ENCODE peak calls at places on chromosome 12, in nine cellular contexts. K is iPS-NIHi11; M is CD8-positive, alpha-beta T cell; B is fibroblast of the aortic adventitia; S is smooth muscle cell of the brain vasculature; O is fibroblast of lung; H is H4; F is endothelial cell; D is NCI-H2081. X is an unnamed sample.

GRCh38 chr12:14167005-14167628 is 185.7 kb upstream of the GRIN2B start:
- DNase-seq in K (peak; percentile 81), M (peak; percentile 50), B (peak; percentile 63), S (peak; percentile 28), O (peak; percentile 61), H (peak; percentile 39), F (peak; percentile 64), D (peak; percentile 33), X (peak; percentile 42)

GRCh38 chr12:59093090-59093489 is 172.8 kb upstream of the LRIG3 start:
- DNase-seq in K (no peak), M (no peak), B (no peak), S (no peak), O (peak; percentile 58), H (no peak), F (no peak), D (no peak), X (no peak)

GRCh38 chr12:59149995-59150642 is 229.8 kb upstream of the LRIG3 start:
- DNase-seq in K (peak; percentile 71), M (no peak), B (peak; percentile 88), S (no peak), O (peak; percentile 90), H (peak; percentile 91), F (peak; percentile 10), D (peak; percentile 89), X (no peak)

GRCh38 chr12:57729321-57729844 is 9.2 kb downstream of the AGAP2 start:
- DNase-seq in K (no peak), M (no peak), B (no peak), S (no peak), O (no peak), H (no peak), F (no peak), D (no peak), X (no peak)

GRCh38 chr12:9064815-9065606 is 50.7 kb downstream of the A2M start:
- DNase-seq in K (peak; percentile 91), M (no peak), B (peak; percentile 24), S (no peak), O (peak; percentile 55), H (no peak), F (peak; percentile 33), D (peak; percentile 43), X (peak; percentile 54)

GRCh38 chr12:64616221-64616620 is 5.9 kb downstream of the RASSF3 start:
- DNase-seq in K (no peak), M (peak; percentile 29), B (peak; percentile 82), S (no peak), O (no peak), H (no peak), F (no peak), D (no peak), X (no peak)

GRCh38 chr12:132423251-132424117 is 66.5 kb upstream of the FBRSL1 start:
- DNase-seq in K (no peak), M (no peak), B (no peak), S (no peak), O (no peak), H (no peak), F (no peak), D (no peak), X (no peak)

GRCh38 chr12:6554990-6555691 is 701 bp downstream of the IFFO1 start:
- DNase-seq in K (no peak), M (no peak), B (no peak), S (no peak), O (no peak), H (no peak), F (no peak), D (no peak), X (no peak)

GRCh38 chr12:132162508-132163031 is 18.3 kb downstream of the NOC4L start:
- DNase-seq in K (no peak), M (no peak), B (peak; percentile 76), S (peak; percentile 13), O (peak; percentile 84), H (peak; percentile 91), F (no peak), D (no peak), X (no peak)

GRCh38 chr12:14256555-14257169 is 108.8 kb upstream of the ATF7IP start:
- DNase-seq in K (peak; percentile 52), M (peak; percentile 81), B (peak; percentile 92), S (peak; percentile 71), O (peak; percentile 93), H (peak; percentile 94), F (peak; percentile 65), D (peak; percentile 59), X (peak; percentile 27)

GRCh38 chr12:121765573-121765972 is 27.9 kb downstream of the RHOF start:
- DNase-seq in K (no peak), M (no peak), B (peak; percentile 89), S (peak; percentile 89), O (peak; percentile 89), H (peak; percentile 52), F (no peak), D (no peak), X (peak; percentile 46)

GRCh38 chr12:27549801-27550652 is 26.0 kb downstream of the PPFIBP1 start:
- DNase-seq in K (peak; percentile 65), M (no peak), B (peak; percentile 98), S (peak; percentile 84), O (peak; percentile 99), H (peak; percentile 92), F (no peak), D (peak; percentile 29), X (no peak)

GRCh38 chr12:101619026-101619827 is 24.5 kb downstream of the MYBPC1 start:
- DNase-seq in K (no peak), M (no peak), B (no peak), S (no peak), O (no peak), H (no peak), F (no peak), D (no peak), X (no peak)

GRCh38 chr12:31011746-31012567 is 61.7 kb upstream of the DDX11 start:
- DNase-seq in K (no peak), M (no peak), B (no peak), S (no peak), O (no peak), H (no peak), F (no peak), D (no peak), X (no peak)

GRCh38 chr12:68303850-68304249 is 28.3 kb downstream of the MDM1 start:
- DNase-seq in K (no peak), M (no peak), B (peak; percentile 68), S (no peak), O (peak; percentile 63), H (no peak), F (no peak), D (no peak), X (no peak)

GRCh38 chr12:67459173-67459572 is 189.4 kb upstream of the DYRK2 start:
- DNase-seq in K (no peak), M (no peak), B (no peak), S (no peak), O (no peak), H (no peak), F (no peak), D (no peak), X (no peak)

GRCh38 chr12:6554168-6554989 is 1.5 kb downstream of the IFFO1 start:
- DNase-seq in K (peak; percentile 85), M (peak; percentile 81), B (peak; percentile 90), S (no peak), O (peak; percentile 71), H (peak; percentile 86), F (peak; percentile 92), D (peak; percentile 22), X (no peak)

GRCh38 chr12:100573499-100574261 is at the start of gene GAS2L3:
- DNase-seq in K (peak; percentile 93), M (peak; percentile 50), B (peak; percentile 71), S (peak; percentile 59), O (peak; percentile 80), H (peak; percentile 72), F (peak; percentile 94), D (peak; percentile 85), X (peak; percentile 47)

GRCh38 chr12:67534671-67535070 is 113.9 kb upstream of the DYRK2 start:
- DNase-seq in K (no peak), M (no peak), B (peak; percentile 94), S (peak; percentile 17), O (peak; percentile 91), H (peak; percentile 37), F (no peak), D (no peak), X (no peak)

GRCh38 chr12:70556179-70556869 is 80.9 kb downstream of the PTPRB start:
- DNase-seq in K (no peak), M (no peak), B (peak; percentile 31), S (no peak), O (no peak), H (no peak), F (no peak), D (no peak), X (no peak)

GRCh38 chr12:92551853-92552397 is 150.9 kb upstream of the PLEKHG7 start:
- DNase-seq in K (no peak), M (no peak), B (peak; percentile 49), S (no peak), O (no peak), H (peak; percentile 42), F (no peak), D (no peak), X (no peak)

GRCh38 chr12:22254450-22254849 is 80.1 kb downstream of the ST8SIA1 start:
- DNase-seq in K (no peak), M (no peak), B (no peak), S (no peak), O (no peak), H (no peak), F (no peak), D (no peak), X (no peak)